ENCODE peak calls at places on chromosomes 6 and 20, in five cellular contexts. T is neuronal stem cell, V is IMR-90, G is mesenchymal stem cell, B is H9. A is an unnamed sample.

GRCh38 chr6:161327360-161327953 is 53.6 kb upstream of the AGPAT4 start:
- DNase-seq in T (no peak), V (no peak), G (peak), B (no peak), A (peak)

GRCh38 chr6:3380344-3381232 is 76.3 kb downstream of the SLC22A23 start:
- DNase-seq in T (no peak), V (no peak), G (no peak), B (no peak), A (no peak)

GRCh38 chr6:131694832-131695426 is 6.3 kb downstream of the OR2A4 start:
- DNase-seq in T (peak), V (peak), G (peak), B (peak), A (peak)

GRCh38 chr6:138765896-138766487 is 7.6 kb upstream of the CCDC28A start:
- DNase-seq in T (no peak), V (peak), G (peak), B (no peak), A (peak)

GRCh38 chr6:107698146-107698545 is 126.0 kb downstream of the SCML4 start:
- DNase-seq in T (no peak), V (peak), G (peak), B (peak), A (no peak)

GRCh38 chr6:150046943-150047342 is 21.6 kb upstream of the RAET1L start:
- DNase-seq in T (no peak), V (no peak), G (no peak), B (no peak), A (peak)

GRCh38 chr6:81086931-81087330 is 665.5 kb downstream of the TENT5A start:
- DNase-seq in T (no peak), V (no peak), G (no peak), B (no peak), A (no peak)

GRCh38 chr6:31821301-31822037 is 6.1 kb upstream of the HSPA1B start:
- DNase-seq in T (peak), V (peak), G (no peak), B (peak), A (peak)

GRCh38 chr6:159943101-159943632 is 25.7 kb upstream of the IGF2R start:
- DNase-seq in T (no peak), V (peak), G (no peak), B (no peak), A (peak)

GRCh38 chr6:2853766-2854393 is 12.2 kb upstream of the SERPINB1 start:
- DNase-seq in T (no peak), V (peak), G (peak), B (peak), A (peak)

GRCh38 chr20:23143986-23144695 is 58.0 kb upstream of the CD93 start:
- DNase-seq in T (no peak), V (no peak), G (no peak), B (no peak), A (no peak)

GRCh38 chr6:100001915-100002388 is 7.9 kb upstream of the MCHR2 start:
- DNase-seq in T (peak), V (peak), G (peak), B (peak), A (peak)

GRCh38 chr6:108565091-108565766 is 4.5 kb downstream of the FOXO3 start:
- DNase-seq in T (no peak), V (no peak), G (peak), B (no peak), A (no peak)

GRCh38 chr20:50163570-50164317 is 10.2 kb upstream of the PEDS1 start:
- DNase-seq in T (no peak), V (peak), G (peak), B (no peak), A (peak)

GRCh38 chr6:54267798-54268197 is 40.4 kb upstream of the TINAG start:
- DNase-seq in T (no peak), V (peak), G (peak), B (no peak), A (peak)

GRCh38 chr6:81075974-81076373 is 676.5 kb downstream of the TENT5A start:
- DNase-seq in T (peak), V (peak), G (peak), B (peak), A (peak)

GRCh38 chr6:37251211-37251610 is 6.4 kb upstream of the TBC1D22B start:
- DNase-seq in T (no peak), V (peak), G (peak), B (no peak), A (no peak)

GRCh38 chr20:40443731-40444130 is 245.3 kb downstream of the MAFB start:
- DNase-seq in T (no peak), V (no peak), G (peak), B (no peak), A (peak)

GRCh38 chr20:62042025-62042820 is 23.5 kb downstream of the TAF4 start:
- DNase-seq in T (no peak), V (no peak), G (no peak), B (no peak), A (no peak)

GRCh38 chr6:40391851-40392595 is 195.1 kb downstream of the LRFN2 start:
- DNase-seq in T (no peak), V (no peak), G (no peak), B (no peak), A (no peak)

GRCh38 chr6:73803562-73804221 is 107.7 kb downstream of the CD109 start:
- DNase-seq in T (peak), V (peak), G (peak), B (peak), A (peak)

GRCh38 chr6:158666637-158667359 is 16.9 kb downstream of the SYTL3 start:
- DNase-seq in T (no peak), V (peak), G (peak), B (no peak), A (no peak)

GRCh38 chr6:26537846-26538571 is at the start of gene HMGN4:
- DNase-seq in T (peak), V (peak), G (peak), B (peak), A (peak)

GRCh38 chr20:51910202-51911050 is 108.1 kb upstream of the SALL4 start:
- DNase-seq in T (peak), V (peak), G (peak), B (no peak), A (peak)

GRCh38 chr6:109052015-109052651 is 42.5 kb downstream of the SESN1 start:
- DNase-seq in T (no peak), V (no peak), G (no peak), B (no peak), A (no peak)

GRCh38 chr6:150485559-150486517 is 113.8 kb upstream of the PLEKHG1 start:
- DNase-seq in T (no peak), V (no peak), G (peak), B (no peak), A (no peak)

GRCh38 chr6:145898376-145898775 is 65.8 kb downstream of the SHPRH start:
- DNase-seq in T (no peak), V (peak), G (no peak), B (no peak), A (no peak)

GRCh38 chr6:79777713-79778579 is 146.8 kb downstream of the SH3BGRL2 start:
- DNase-seq in T (peak), V (peak), G (peak), B (peak), A (peak)

GRCh38 chr6:4543596-4543995 is 232.6 kb upstream of the CDYL start:
- DNase-seq in T (no peak), V (peak), G (peak), B (no peak), A (no peak)

GRCh38 chr20:43520074-43520473 is 12.6 kb downstream of the L3MBTL1 start:
- DNase-seq in T (no peak), V (no peak), G (no peak), B (no peak), A (no peak)

GRCh38 chr20:61925555-61926252 is 140.0 kb downstream of the TAF4 start:
- DNase-seq in T (no peak), V (peak), G (no peak), B (no peak), A (no peak)

GRCh38 chr6:77015350-77015749 is 447.9 kb downstream of the HTR1B start:
- DNase-seq in T (no peak), V (peak), G (peak), B (no peak), A (peak)

GRCh38 chr6:35442693-35443092 is 9.4 kb upstream of the FANCE start:
- DNase-seq in T (no peak), V (no peak), G (no peak), B (no peak), A (no peak)
- H2BK15ac ChIP-seq in T (peak), V (peak), G (no peak), B (no peak), A (no peak)

GRCh38 chr6:133681880-133682279 is 207.0 kb upstream of the TCF21 start:
- DNase-seq in T (no peak), V (no peak), G (peak), B (peak), A (no peak)

GRCh38 chr6:133682506-133683290 is 206.2 kb upstream of the TCF21 start:
- DNase-seq in T (no peak), V (peak), G (no peak), B (no peak), A (no peak)

GRCh38 chr6:133683603-133684002 is 205.3 kb upstream of the TCF21 start:
- DNase-seq in T (no peak), V (no peak), G (no peak), B (no peak), A (no peak)

DNA sequence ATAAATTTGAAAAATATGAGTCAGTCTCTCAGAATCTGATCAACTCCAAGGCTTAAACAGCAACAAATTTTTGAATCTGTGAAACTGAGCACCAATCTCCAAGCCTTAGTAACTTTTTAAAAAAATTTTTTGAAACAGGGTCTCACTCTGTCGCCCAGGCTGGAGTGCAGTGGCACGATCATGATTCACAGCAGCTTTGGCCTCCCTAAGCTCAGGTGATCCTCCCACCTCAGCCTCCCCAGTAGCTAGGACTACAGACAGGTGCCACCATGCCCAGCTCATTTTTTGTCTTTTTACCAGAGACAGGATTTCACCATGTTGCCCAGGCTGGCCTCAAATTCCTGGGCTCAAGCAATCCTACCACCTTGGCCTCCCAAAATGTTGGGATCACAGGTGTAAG is 207.9 kb upstream of the TCF21 start:
- DNase-seq in T (no peak), V (no peak), G (no peak), B (no peak), A (no peak)
- H2BK15ac ChIP-seq in T (no peak), V (peak), G (no peak), B (no peak), A (no peak)

DNA sequence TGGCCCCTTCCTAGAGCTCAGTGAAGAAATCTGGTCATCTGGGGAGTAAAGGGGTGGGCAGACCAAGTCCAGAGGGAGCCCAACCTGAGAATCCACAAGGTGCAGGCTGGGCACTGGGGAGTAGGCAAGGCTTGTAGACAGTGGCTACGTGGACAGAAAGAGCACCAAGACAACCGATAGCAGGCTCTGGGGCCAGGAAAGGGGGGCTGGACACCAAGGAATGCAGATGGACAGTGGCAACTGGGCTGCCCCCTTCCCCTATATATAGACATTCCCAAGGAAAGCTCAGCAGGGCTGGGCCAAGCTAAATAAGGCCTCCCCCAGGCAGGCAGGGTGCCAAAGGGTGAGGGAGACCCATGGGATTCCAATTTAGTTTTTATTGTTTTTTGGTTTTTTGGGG is 1.5 kb upstream of the TNNC2 start:
- DNase-seq in T (no peak), V (no peak), G (no peak), B (no peak), A (no peak)
- H2BK15ac ChIP-seq in T (peak), V (no peak), G (no peak), B (no peak), A (no peak)

GRCh38 chr20:44561876-44562275 is 20.5 kb upstream of the PKIG start:
- DNase-seq in T (no peak), V (no peak), G (no peak), B (no peak), A (no peak)

GRCh38 chr20:44570369-44570768 is 12.0 kb upstream of the PKIG start:
- DNase-seq in T (no peak), V (no peak), G (no peak), B (no peak), A (no peak)

GRCh38 chr20:44571367-44571766 is 11.0 kb upstream of the PKIG start:
- DNase-seq in T (no peak), V (no peak), G (peak), B (no peak), A (no peak)

GRCh38 chr20:44566811-44567210 is 15.6 kb upstream of the PKIG start:
- DNase-seq in T (no peak), V (no peak), G (no peak), B (no peak), A (no peak)

GRCh38 chr20:44566018-44566417 is 16.4 kb upstream of the PKIG start:
- DNase-seq in T (no peak), V (no peak), G (peak), B (no peak), A (no peak)
- H2BK15ac ChIP-seq in T (no peak), V (no peak), G (no peak), B (no peak), A (no peak)

GRCh38 chr20:19594896-19595295 is 163.2 kb upstream of the RIN2 start:
- DNase-seq in T (no peak), V (no peak), G (no peak), B (no peak), A (no peak)

GRCh38 chr20:19589731-19590362 is 168.2 kb upstream of the RIN2 start:
- DNase-seq in T (no peak), V (no peak), G (no peak), B (no peak), A (no peak)

GRCh38 chr20:19588731-19589130 is 169.3 kb upstream of the RIN2 start:
- DNase-seq in T (no peak), V (no peak), G (no peak), B (no peak), A (no peak)

GRCh38 chr20:19593762-19594161 is 164.3 kb upstream of the RIN2 start:
- DNase-seq in T (no peak), V (no peak), G (no peak), B (no peak), A (no peak)

GRCh38 chr20:19590382-19590781 is 167.7 kb upstream of the RIN2 start:
- DNase-seq in T (no peak), V (no peak), G (no peak), B (no peak), A (no peak)
- H2BK15ac ChIP-seq in T (no peak), V (no peak), G (no peak), B (no peak), A (no peak)

DNA sequence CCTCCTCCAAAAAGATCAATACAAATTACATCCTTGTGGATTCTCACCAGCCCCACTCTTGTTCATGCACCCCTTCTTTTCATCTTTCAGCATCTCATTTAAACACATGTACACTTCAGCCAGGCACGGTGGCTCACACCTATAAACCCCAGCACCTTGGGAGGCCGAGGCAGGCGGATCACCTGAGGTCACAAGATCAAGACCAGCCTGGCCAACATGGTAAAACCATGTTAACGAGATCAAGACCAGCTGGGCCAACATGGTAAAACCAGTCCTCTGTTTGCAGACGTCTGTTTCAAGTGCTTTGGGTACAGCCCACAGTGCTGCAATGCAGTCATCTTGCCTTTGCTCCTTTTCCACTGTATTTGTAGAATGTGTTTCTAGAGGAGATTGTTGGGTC is 45.3 kb downstream of the ZMYND8 start:
- DNase-seq in T (no peak), V (no peak), G (no peak), B (no peak), A (no peak)
- H2BK15ac ChIP-seq in T (no peak), V (no peak), G (no peak), B (no peak), A (no peak)

DNA sequence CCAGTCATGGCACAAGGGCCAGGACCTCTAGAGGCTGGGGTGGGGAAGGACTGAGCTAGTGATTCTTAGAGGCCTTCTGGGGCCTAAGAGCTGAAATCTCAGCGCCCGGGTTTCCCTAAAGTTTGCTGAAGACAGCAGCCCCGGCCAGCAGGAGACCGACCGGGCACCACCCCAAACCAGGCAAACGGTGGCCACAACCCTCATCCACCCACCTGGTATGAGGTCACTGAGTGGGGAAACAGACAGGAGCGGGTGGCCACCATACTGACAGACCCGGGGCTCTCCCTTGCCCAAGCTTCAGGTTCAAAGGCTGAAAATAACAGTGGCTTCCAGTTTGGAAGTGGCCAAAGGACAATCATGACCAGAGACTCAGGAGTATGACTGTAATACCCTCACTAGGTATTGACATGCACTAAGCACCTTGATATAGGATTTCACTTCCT is 35.0 kb upstream of the ID1 start:
- DNase-seq in T (no peak), V (no peak), G (no peak), B (no peak), A (no peak)
- H2BK15ac ChIP-seq in T (peak), V (peak), G (peak), B (no peak), A (no peak)

GRCh38 chr20:64159711-64160110 is 4.5 kb upstream of the MYT1 start:
- DNase-seq in T (no peak), V (no peak), G (no peak), B (no peak), A (no peak)

GRCh38 chr20:64156886-64157875 is 7.1 kb upstream of the MYT1 start:
- DNase-seq in T (no peak), V (no peak), G (no peak), B (no peak), A (no peak)

GRCh38 chr20:64157878-64158277 is 6.4 kb upstream of the MYT1 start:
- DNase-seq in T (no peak), V (no peak), G (no peak), B (no peak), A (no peak)

GRCh38 chr20:64159286-64159680 is 5.0 kb upstream of the MYT1 start:
- DNase-seq in T (no peak), V (no peak), G (no peak), B (no peak), A (no peak)

GRCh38 chr20:64158346-64159285 is 5.6 kb upstream of the MYT1 start:
- DNase-seq in T (no peak), V (no peak), G (no peak), B (no peak), A (no peak)
- H2BK15ac ChIP-seq in T (peak), V (no peak), G (no peak), B (no peak), A (no peak)

A was measured in mesendoderm.